ENCODE peak calls at places on chromosomes 4 and X, in four cellular contexts. X, K, W and Q are unnamed samples.

GRCh38 chr4:74632634-74633033 is 161.7 kb downstream of the BTC start:
- DNase-seq in X (peak), K (peak), W (no peak), Q (peak)

GRCh38 chrX:22396408-22396807 is 123.7 kb downstream of the CBLL2 start:
- DNase-seq in X (no peak), K (no peak), W (no peak), Q (no peak)

GRCh38 chrX:136759968-136760367 is 20.8 kb downstream of the ARHGEF6 start:
- DNase-seq in X (no peak), W (no peak), K (no peak), Q (no peak)

GRCh38 chr4:68466185-68466584 is 18.9 kb downstream of the TMPRSS11E start:
- DNase-seq in K (peak), W (no peak), X (no peak), Q (peak)

GRCh38 chr4:146367347-146367746 is 153.0 kb downstream of the REELD1 start:
- DNase-seq in X (no peak), W (no peak), K (no peak), Q (no peak)

GRCh38 chr4:85398276-85398675 is 76.7 kb upstream of the ARHGAP24 start:
- DNase-seq in W (no peak), X (no peak), K (no peak), Q (no peak)

GRCh38 chr4:156581693-156582092 is 389.9 kb downstream of the PDGFC start:
- DNase-seq in W (peak), K (peak), X (peak), Q (peak)

GRCh38 chrX:87634361-87634760 is 116.8 kb downstream of the KLHL4 start:
- DNase-seq in W (peak), K (no peak), X (no peak), Q (no peak)

GRCh38 chrX:19625612-19626011 is 110.3 kb upstream of the MAP3K15 start:
- DNase-seq in X (no peak), W (no peak), K (peak), Q (peak)

GRCh38 chr4:41878170-41878941 is 56.9 kb upstream of the TMEM33 start:
- DNase-seq in W (no peak), X (no peak), K (no peak), Q (no peak)

GRCh38 chr4:123699823-123700822 is 303.5 kb downstream of the SPRY1 start:
- DNase-seq in K (peak), X (peak), W (no peak), Q (peak)

GRCh38 chr4:155799106-155799793 is 40.4 kb downstream of the GUCY1B1 start:
- DNase-seq in K (no peak), X (no peak), W (no peak), Q (no peak)

GRCh38 chr4:85879518-85879917 is 404.6 kb downstream of the ARHGAP24 start:
- DNase-seq in X (no peak), W (no peak), K (no peak), Q (no peak)

GRCh38 chr4:108940086-108941033 is 177.5 kb upstream of the ETNPPL start:
- DNase-seq in K (peak), X (no peak), W (no peak), Q (peak)

GRCh38 chrX:53481816-53482485 is 47.8 kb upstream of the HSD17B10 start:
- DNase-seq in K (peak), W (peak), X (peak), Q (peak)

GRCh38 chr4:153294631-153295030 is 49.9 kb upstream of the MND1 start:
- DNase-seq in X (no peak), W (no peak), K (no peak), Q (peak)

GRCh38 chrX:41734530-41734929 is 10.5 kb downstream of the GPR82 start:
- DNase-seq in K (peak), X (no peak), W (no peak), Q (no peak)

GRCh38 chr4:179867300-179867878 is 2375.8 kb upstream of the TENM3 start:
- DNase-seq in W (peak), K (peak), X (no peak), Q (peak)

GRCh38 chr4:11471613-11472012 is 42.9 kb upstream of the HS3ST1 start:
- DNase-seq in W (no peak), X (no peak), K (peak), Q (no peak)

GRCh38 chr4:33381806-33382205 is 2661.6 kb downstream of the PCDH7 start:
- DNase-seq in W (no peak), X (peak), K (peak), Q (peak)

GRCh38 chr4:41426523-41426922 is 111.4 kb upstream of the LIMCH1 start:
- DNase-seq in X (no peak), K (peak), W (no peak), Q (no peak)

GRCh38 chr4:147303506-147303905 is 177.4 kb upstream of the EDNRA start:
- DNase-seq in X (no peak), K (no peak), W (no peak), Q (no peak)

GRCh38 chr4:184596044-184596616 is 53.1 kb downstream of the CASP3 start:
- DNase-seq in W (no peak), X (no peak), K (no peak), Q (no peak)

GRCh38 chr4:124863039-124863545 is 150.6 kb upstream of the ANKRD50 start:
- DNase-seq in X (no peak), W (no peak), K (no peak), Q (peak)

GRCh38 chrX:110569506-110569905 is 210.9 kb downstream of the RTL9 start:
- DNase-seq in W (no peak), K (peak), X (no peak), Q (no peak)

GRCh38 chrX:39140581-39140980 is 339.3 kb downstream of the MID1IP1 start:
- DNase-seq in X (no peak), K (no peak), W (no peak), Q (no peak)

GRCh38 chr4:1232661-1233621 is 16.0 kb downstream of the CTBP1 start:
- DNase-seq in X (no peak), W (no peak), K (peak), Q (no peak)

GRCh38 chrX:54785901-54786300 is 12.2 kb downstream of the ITIH6 start:
- DNase-seq in W (no peak), K (peak), X (no peak), Q (no peak)

GRCh38 chr4:111228396-111228795 is 605.5 kb upstream of the PITX2 start:
- DNase-seq in W (no peak), K (peak), X (no peak), Q (peak)

GRCh38 chr4:175954685-175955084 is 111.0 kb upstream of the WDR17 start:
- DNase-seq in W (no peak), K (no peak), X (no peak), Q (no peak)

GRCh38 chr4:112231779-112232713 is at the start of gene AP1AR:
- DNase-seq in W (peak), X (peak), K (peak), Q (peak)